ENCODE peak calls at places on chromosomes 13 and 19, in seven cellular contexts. One of them, this sample, is unnamed. For H3K9me3, the result is how much of the 10 kb centered on the place peaks cover.

GRCh38 chr13:19862511-19863313 is 737 bp downstream of the ZMYM5 start:
- DNase-seq in lung: peak
- DNase-seq in lower lobe of right lung: peak
- DNase-seq in left ventricle myocardium inferior: peak
- DNase-seq in vagina: no peak
- DNase-seq in left lung: no peak
- DNase-seq in fibroblast of lung: peak
- DNase-seq in this sample: no peak

GRCh38 chr19:13842294-13843103 is 34.4 kb upstream of the NANOS3 start:
- DNase-seq in lung: peak
- DNase-seq in lower lobe of right lung: peak
- DNase-seq in left ventricle myocardium inferior: peak
- DNase-seq in vagina: peak
- DNase-seq in left lung: peak
- DNase-seq in fibroblast of lung: peak
- DNase-seq in this sample: peak

GRCh38 chr13:44331446-44331845 is 42.2 kb upstream of the SERP2 start:
- DNase-seq in lung: no peak
- DNase-seq in lower lobe of right lung: no peak
- DNase-seq in left ventricle myocardium inferior: no peak
- DNase-seq in vagina: no peak
- DNase-seq in left lung: no peak
- DNase-seq in fibroblast of lung: no peak
- DNase-seq in this sample: no peak

GRCh38 chr19:3132971-3133792 is 2.7 kb upstream of the GNA15 start:
- DNase-seq in lung: no peak
- DNase-seq in lower lobe of right lung: no peak
- DNase-seq in left ventricle myocardium inferior: no peak
- DNase-seq in vagina: no peak
- DNase-seq in left lung: peak
- DNase-seq in fibroblast of lung: no peak
- DNase-seq in this sample: peak

GRCh38 chr19:2332341-2333026 is 4.0 kb downstream of the SPPL2B start:
- DNase-seq in lung: no peak
- DNase-seq in lower lobe of right lung: no peak
- DNase-seq in left ventricle myocardium inferior: peak
- DNase-seq in vagina: no peak
- DNase-seq in left lung: no peak
- DNase-seq in fibroblast of lung: no peak
- DNase-seq in this sample: no peak

GRCh38 chr19:7927605-7928333 is 1.8 kb upstream of the CTXN1 start:
- DNase-seq in lung: no peak
- DNase-seq in lower lobe of right lung: peak
- DNase-seq in left ventricle myocardium inferior: no peak
- DNase-seq in vagina: no peak
- DNase-seq in left lung: peak
- DNase-seq in fibroblast of lung: no peak
- DNase-seq in this sample: no peak

GRCh38 chr19:39212377-39212742 is 8.3 kb upstream of the SYCN start:
- DNase-seq in lung: peak
- DNase-seq in lower lobe of right lung: peak
- DNase-seq in left ventricle myocardium inferior: peak
- DNase-seq in vagina: no peak
- DNase-seq in left lung: peak
- DNase-seq in fibroblast of lung: peak
- DNase-seq in this sample: peak

GRCh38 chr13:97001641-97002040 is 7.4 kb upstream of the OXGR1 start:
- DNase-seq in lung: no peak
- DNase-seq in lower lobe of right lung: no peak
- DNase-seq in left ventricle myocardium inferior: no peak
- DNase-seq in vagina: no peak
- DNase-seq in left lung: no peak
- DNase-seq in fibroblast of lung: no peak
- DNase-seq in this sample: no peak

GRCh38 chr19:6587998-6588507 is 2.9 kb downstream of the CD70 start:
- DNase-seq in lung: no peak
- DNase-seq in lower lobe of right lung: no peak
- DNase-seq in left ventricle myocardium inferior: no peak
- DNase-seq in vagina: no peak
- DNase-seq in left lung: no peak
- DNase-seq in fibroblast of lung: no peak
- DNase-seq in this sample: no peak

GRCh38 chr13:87887459-87888123 is 216.4 kb downstream of the SLITRK5 start:
- DNase-seq in lung: no peak
- DNase-seq in lower lobe of right lung: no peak
- DNase-seq in left ventricle myocardium inferior: no peak
- DNase-seq in vagina: no peak
- DNase-seq in left lung: no peak
- DNase-seq in fibroblast of lung: no peak
- DNase-seq in this sample: peak

GRCh38 chr13:109998808-109999528 is 212.6 kb upstream of the IRS2 start:
- DNase-seq in lung: no peak
- DNase-seq in lower lobe of right lung: no peak
- DNase-seq in left ventricle myocardium inferior: no peak
- DNase-seq in vagina: no peak
- DNase-seq in left lung: no peak
- DNase-seq in fibroblast of lung: peak
- DNase-seq in this sample: no peak

GRCh38 chr13:41458939-41459753 is 1.8 kb downstream of the RGCC start:
- DNase-seq in lung: peak
- DNase-seq in lower lobe of right lung: peak
- DNase-seq in left ventricle myocardium inferior: peak
- DNase-seq in vagina: no peak
- DNase-seq in left lung: no peak
- DNase-seq in fibroblast of lung: peak
- DNase-seq in this sample: peak

GRCh38 chr19:35306473-35307246 is 14.7 kb downstream of the MAG start:
- DNase-seq in lung: no peak
- DNase-seq in lower lobe of right lung: no peak
- DNase-seq in left ventricle myocardium inferior: no peak
- DNase-seq in vagina: no peak
- DNase-seq in left lung: peak
- DNase-seq in fibroblast of lung: no peak
- DNase-seq in this sample: peak

GRCh38 chr13:24274452-24274971 is 34.9 kb upstream of the C1QTNF9 start:
- DNase-seq in lung: no peak
- DNase-seq in lower lobe of right lung: no peak
- DNase-seq in left ventricle myocardium inferior: peak
- DNase-seq in vagina: no peak
- DNase-seq in left lung: no peak
- DNase-seq in fibroblast of lung: peak
- DNase-seq in this sample: no peak

GRCh38 chr19:14198384-14199376 is 7.3 kb downstream of the ADGRL1 start:
- DNase-seq in lung: no peak
- DNase-seq in lower lobe of right lung: no peak
- DNase-seq in left ventricle myocardium inferior: no peak
- DNase-seq in vagina: no peak
- DNase-seq in left lung: no peak
- DNase-seq in fibroblast of lung: peak
- DNase-seq in this sample: no peak

GRCh38 chr19:48558018-48558684 is 6.2 kb downstream of the SULT2B1 start:
- DNase-seq in lung: no peak
- DNase-seq in lower lobe of right lung: peak
- DNase-seq in left ventricle myocardium inferior: no peak
- DNase-seq in vagina: no peak
- DNase-seq in left lung: peak
- DNase-seq in fibroblast of lung: peak
- DNase-seq in this sample: no peak

DNA sequence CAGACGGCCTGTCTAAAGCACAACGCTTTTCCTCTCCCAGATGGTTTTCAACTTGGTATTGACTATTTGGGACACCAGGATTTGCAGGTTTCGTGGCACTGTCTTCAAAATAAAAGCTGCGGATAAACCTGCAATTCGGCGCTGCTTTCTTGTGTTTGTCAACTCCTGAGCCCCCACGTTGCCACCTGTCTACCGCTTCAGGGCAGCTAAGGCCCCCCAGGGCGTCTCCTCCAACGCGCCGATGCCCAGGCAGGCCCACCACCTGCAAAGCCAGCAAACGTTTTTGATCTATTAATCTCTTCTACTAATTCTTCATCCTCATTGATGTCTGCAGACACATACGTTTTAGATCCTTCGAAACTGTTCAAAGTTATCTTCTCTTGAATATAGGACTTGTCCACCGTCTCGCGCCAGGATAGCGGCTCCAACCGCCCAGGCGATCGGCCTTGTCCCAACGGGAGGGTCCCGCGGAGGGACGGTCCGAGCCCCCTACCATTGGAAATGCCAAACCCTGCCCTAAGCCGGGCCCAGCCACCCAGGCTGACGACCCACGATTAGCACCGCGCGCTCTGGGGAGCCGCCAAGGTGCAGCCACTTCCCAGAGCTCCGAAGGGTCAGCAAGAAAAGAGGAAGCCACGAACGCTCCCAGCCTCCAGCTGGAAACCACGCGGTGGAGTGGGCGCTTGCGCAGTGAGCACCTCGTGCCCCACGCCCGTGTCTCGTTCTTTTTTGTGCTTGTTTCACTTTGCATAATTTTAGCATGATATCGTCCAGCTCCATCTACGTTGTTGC is 23.4 kb upstream of the VN1R4 start:
- DNase-seq in lung: no peak
- DNase-seq in lower lobe of right lung: no peak
- DNase-seq in left ventricle myocardium inferior: no peak
- DNase-seq in vagina: no peak
- DNase-seq in left lung: peak
- DNase-seq in fibroblast of lung: no peak
- DNase-seq in this sample: no peak
- H3K9me3 ChIP-seq in lung: under half
- H3K9me3 ChIP-seq in lower lobe of right lung: under half
- H3K9me3 ChIP-seq in left ventricle myocardium inferior: under half
- H3K9me3 ChIP-seq in vagina: under half
- H3K9me3 ChIP-seq in left lung: half or more
- H3K9me3 ChIP-seq in fibroblast of lung: under half
- H3K9me3 ChIP-seq in this sample: under half

DNA sequence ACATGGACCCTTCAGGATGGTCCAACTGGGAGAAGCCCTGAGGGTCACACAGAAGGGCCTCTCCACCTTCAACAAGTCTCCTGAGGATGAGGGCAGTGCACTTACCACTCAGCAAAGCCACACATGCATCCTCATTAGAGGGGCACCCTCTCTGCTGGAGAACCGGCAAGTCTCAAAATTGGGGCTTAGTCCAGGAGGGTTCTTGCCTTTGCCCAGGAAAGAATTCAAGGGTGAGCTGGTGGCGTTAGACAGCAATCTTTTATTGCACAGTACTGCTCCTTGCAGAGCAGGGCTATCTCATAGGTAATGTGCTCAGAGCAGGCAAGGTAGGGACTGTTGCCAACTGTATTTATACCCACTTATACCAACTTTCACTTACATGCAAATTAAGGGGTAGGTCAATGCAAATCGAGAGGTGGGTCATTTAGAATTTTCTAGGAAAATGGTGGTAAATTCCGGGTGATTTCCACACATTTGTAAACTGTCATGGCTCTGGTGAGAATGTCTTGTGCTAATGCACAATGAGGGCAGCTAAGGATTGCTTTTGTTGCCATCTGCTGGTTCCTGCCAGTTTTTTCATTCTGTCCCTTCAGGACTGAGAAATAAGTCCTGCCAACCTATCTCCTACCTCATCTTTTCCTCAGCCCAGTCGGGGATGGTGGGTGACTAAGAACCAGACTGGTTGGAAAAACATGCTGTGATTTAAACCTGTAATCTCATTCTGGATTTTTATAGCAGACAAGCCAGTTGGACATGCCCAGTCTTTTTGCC is 27.8 kb upstream of the IGSF23 start:
- DNase-seq in lung: no peak
- DNase-seq in lower lobe of right lung: no peak
- DNase-seq in left ventricle myocardium inferior: no peak
- DNase-seq in vagina: no peak
- DNase-seq in left lung: no peak
- DNase-seq in fibroblast of lung: peak
- DNase-seq in this sample: no peak
- TF ChIP-seq CTCF in lung: no peak
- TF ChIP-seq CTCF in lower lobe of right lung: no peak
- TF ChIP-seq CTCF in left ventricle myocardium inferior: no peak
- TF ChIP-seq CTCF in vagina: no peak
- TF ChIP-seq CTCF in left lung: no peak
- TF ChIP-seq CTCF in fibroblast of lung: peak
- TF ChIP-seq CTCF in this sample: peak

GRCh38 chr13:98556417-98556816 is 20.5 kb downstream of the STK24 start:
- DNase-seq in lung: no peak
- DNase-seq in lower lobe of right lung: no peak
- DNase-seq in left ventricle myocardium inferior: no peak
- DNase-seq in vagina: no peak
- DNase-seq in left lung: no peak
- DNase-seq in fibroblast of lung: no peak
- DNase-seq in this sample: no peak
- H3K27ac ChIP-seq in lung: no peak
- H3K27ac ChIP-seq in lower lobe of right lung: no peak
- H3K27ac ChIP-seq in left ventricle myocardium inferior: no peak
- H3K27ac ChIP-seq in vagina: no peak
- H3K27ac ChIP-seq in left lung: no peak
- H3K27ac ChIP-seq in fibroblast of lung: no peak
- H3K27ac ChIP-seq in this sample: no peak

DNA sequence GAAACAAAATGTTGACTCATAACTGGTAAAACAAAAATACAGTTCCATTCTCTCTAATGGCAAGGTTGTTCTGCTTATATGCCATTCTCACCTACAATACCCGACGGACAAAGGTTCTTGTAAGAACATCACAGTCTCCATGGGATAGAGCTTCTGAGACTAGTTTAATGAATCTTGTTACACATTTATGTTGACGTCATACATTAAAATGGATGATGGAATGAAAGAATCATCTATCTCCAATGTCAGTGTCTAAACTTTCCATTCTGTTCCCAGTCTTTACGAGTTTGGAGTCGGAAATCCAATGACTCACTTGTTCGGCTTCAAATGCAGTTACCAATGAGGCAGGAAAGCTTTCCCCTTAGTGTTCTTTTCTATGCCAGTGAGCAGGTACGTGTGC is 17.7 kb downstream of the ZNF160 start:
- DNase-seq in lung: no peak
- DNase-seq in lower lobe of right lung: no peak
- DNase-seq in left ventricle myocardium inferior: no peak
- DNase-seq in vagina: no peak
- DNase-seq in left lung: no peak
- DNase-seq in fibroblast of lung: no peak
- DNase-seq in this sample: no peak
- H3K9me3 ChIP-seq in lung: under half
- H3K9me3 ChIP-seq in lower lobe of right lung: under half
- H3K9me3 ChIP-seq in left ventricle myocardium inferior: under half
- H3K9me3 ChIP-seq in vagina: under half
- H3K9me3 ChIP-seq in left lung: under half
- H3K9me3 ChIP-seq in fibroblast of lung: under half
- H3K9me3 ChIP-seq in this sample: under half